ENCODE peak calls at places on chromosomes 6 and 20, in five cellular contexts. N is astrocyte of the spinal cord, H is neural progenitor cell, U is brain microvascular endothelial cell, M is HepG2. Q is an unnamed sample.

GRCh38 chr20:63567382-63568169 is 6.5 kb downstream of the HELZ2 start:
- DNase-seq in H (no peak), M (no peak), U (peak; percentile 20), N (peak; percentile 27), Q (no peak)

GRCh38 chr20:7022597-7022996 is 255.1 kb downstream of the BMP2 start:
- DNase-seq in N (no peak), H (peak; percentile 10), M (no peak), U (no peak), Q (no peak)

GRCh38 chr6:157358287-157358686 is 22.7 kb upstream of the ZDHHC14 start:
- DNase-seq in H (no peak), U (no peak), N (no peak), M (no peak), Q (no peak)

GRCh38 chr20:7856756-7857155 is 83.5 kb downstream of the HAO1 start:
- DNase-seq in N (peak; percentile 58), U (no peak), M (no peak), H (no peak), Q (no peak)

GRCh38 chr6:40759259-40759658 is 172.1 kb upstream of the LRFN2 start:
- DNase-seq in N (no peak), M (no peak), U (no peak), H (no peak), Q (no peak)

GRCh38 chr6:148225871-148226270 is 116.8 kb upstream of the SASH1 start:
- DNase-seq in H (no peak), N (no peak), U (no peak), M (no peak), Q (no peak)

GRCh38 chr20:21510414-21510971 is 3.4 kb downstream of the NKX2-2 start:
- DNase-seq in N (no peak), M (no peak), U (no peak), H (peak; percentile 59), Q (no peak)

GRCh38 chr6:156866181-156866862 is 89.1 kb downstream of the ARID1B start:
- DNase-seq in N (peak; percentile 60), U (peak; percentile 47), M (no peak), H (no peak), Q (no peak)

GRCh38 chr6:157685596-157686280 is 137.3 kb upstream of the SNX9 start:
- DNase-seq in N (no peak), H (no peak), U (no peak), M (no peak), Q (no peak)

GRCh38 chr6:113630365-113630737 is 226.8 kb upstream of the MARCKS start:
- DNase-seq in U (peak; percentile 54), H (no peak), N (no peak), M (no peak), Q (no peak)

GRCh38 chr20:34129518-34130162 is 17.6 kb upstream of the EIF2S2 start:
- DNase-seq in H (peak; percentile 84), M (peak; percentile 89), N (peak; percentile 70), U (peak; percentile 68), Q (peak; percentile 60)

GRCh38 chr20:52160805-52161204 is 30.8 kb downstream of the ZFP64 start:
- DNase-seq in H (no peak), N (no peak), U (no peak), M (no peak), Q (no peak)

GRCh38 chr20:8129211-8129986 is 2.7 kb upstream of the PLCB1 start:
- DNase-seq in H (no peak), M (peak; percentile 86), U (no peak), N (no peak), Q (no peak)

GRCh38 chr6:125222531-125223455 is 69.2 kb downstream of the TPD52L1 start:
- DNase-seq in M (no peak), H (no peak), U (no peak), N (no peak), Q (no peak)

GRCh38 chr6:109475625-109476024 is 7.4 kb downstream of the ZBTB24 start:
- DNase-seq in N (no peak), H (no peak), U (no peak), M (no peak), Q (no peak)

GRCh38 chr6:39926668-39927067 is 7.6 kb downstream of the MOCS1 start:
- DNase-seq in H (no peak), M (no peak), N (no peak), U (no peak), Q (no peak)

GRCh38 chr6:106005013-106005412 is 81.1 kb upstream of the PRDM1 start:
- DNase-seq in N (no peak), U (no peak), M (no peak), H (no peak), Q (no peak)

GRCh38 chr20:25551413-25552210 is 33.7 kb downstream of the NINL start:
- DNase-seq in U (no peak), N (no peak), M (no peak), H (no peak), Q (no peak)

GRCh38 chr6:34310846-34311245 is 62.0 kb upstream of the SMIM29 start:
- DNase-seq in U (no peak), N (no peak), H (no peak), M (no peak), Q (no peak)

GRCh38 chr6:159110013-159110412 is 59.2 kb upstream of the FNDC1 start:
- DNase-seq in N (peak; percentile 52), M (peak; percentile 23), U (peak; percentile 68), H (peak; percentile 63), Q (peak; percentile 15)

GRCh38 chr6:109187399-109188114 is 92.2 kb downstream of the CEP57L1 start:
- DNase-seq in N (peak; percentile 42), H (peak; percentile 66), M (peak; percentile 25), U (no peak), Q (peak; percentile 12)

GRCh38 chr6:158270389-158271127 is 41.7 kb upstream of the TULP4 start:
- DNase-seq in N (no peak), U (no peak), H (no peak), M (no peak), Q (no peak)

GRCh38 chr20:25083773-25084615 is 2.1 kb upstream of the VSX1 start:
- DNase-seq in U (no peak), M (no peak), N (no peak), H (peak; percentile 76), Q (no peak)

GRCh38 chr6:45965787-45966186 is 49.9 kb downstream of the CLIC5 start:
- DNase-seq in N (peak; percentile 60), M (no peak), H (no peak), U (peak; percentile 48), Q (peak; percentile 34)

GRCh38 chr6:21128601-21129000 is 464.9 kb upstream of the SOX4 start:
- DNase-seq in M (no peak), N (no peak), U (no peak), H (no peak), Q (no peak)

GRCh38 chr6:1594495-1595200 is 15.1 kb upstream of the FOXC1 start:
- DNase-seq in H (no peak), M (no peak), U (no peak), N (no peak), Q (no peak)

GRCh38 chr6:1595271-1596087 is 14.2 kb upstream of the FOXC1 start:
- DNase-seq in H (no peak), N (no peak), U (no peak), M (no peak), Q (no peak)

GRCh38 chr6:1597924-1598323 is 11.8 kb upstream of the FOXC1 start:
- DNase-seq in N (no peak), H (no peak), U (no peak), M (peak; percentile 37), Q (no peak)

GRCh38 chr6:1597121-1597744 is 12.5 kb upstream of the FOXC1 start:
- DNase-seq in M (no peak), H (no peak), N (no peak), U (no peak), Q (no peak)

GRCh38 chr6:1596088-1596852 is 13.4 kb upstream of the FOXC1 start:
- DNase-seq in N (peak; percentile 50), M (peak; percentile 50), U (no peak), H (peak; percentile 80), Q (no peak)
- H3K4me3 ChIP-seq in N (peak overlapping the region; percentile 6), M (peak overlapping the region; percentile 6), U (no peak overlapping the region), H (no peak overlapping the region), Q (no peak overlapping the region)

GRCh38 chr6:7813704-7814103 is 87.8 kb downstream of the BMP6 start:
- DNase-seq in U (no peak), H (peak; percentile 56), M (peak; percentile 53), N (no peak), Q (no peak)
- TF ChIP-seq CTCF in U (no peak), H (peak; percentile 51), M (peak; percentile 59), N (no peak), Q (no peak)

GRCh38 chr6:152124432-152125074 is 317.1 kb downstream of the ESR1 start:
- DNase-seq in M (peak; percentile 54), N (peak; percentile 76), H (peak; percentile 42), U (peak; percentile 49), Q (peak; percentile 62)

GRCh38 chr6:152130441-152130840 is 323.0 kb downstream of the ESR1 start:
- DNase-seq in N (no peak), M (no peak), U (no peak), H (no peak), Q (no peak)

GRCh38 chr6:152127429-152128165 is 320.1 kb downstream of the ESR1 start:
- DNase-seq in M (no peak), N (no peak), H (no peak), U (no peak), Q (no peak)

DNA sequence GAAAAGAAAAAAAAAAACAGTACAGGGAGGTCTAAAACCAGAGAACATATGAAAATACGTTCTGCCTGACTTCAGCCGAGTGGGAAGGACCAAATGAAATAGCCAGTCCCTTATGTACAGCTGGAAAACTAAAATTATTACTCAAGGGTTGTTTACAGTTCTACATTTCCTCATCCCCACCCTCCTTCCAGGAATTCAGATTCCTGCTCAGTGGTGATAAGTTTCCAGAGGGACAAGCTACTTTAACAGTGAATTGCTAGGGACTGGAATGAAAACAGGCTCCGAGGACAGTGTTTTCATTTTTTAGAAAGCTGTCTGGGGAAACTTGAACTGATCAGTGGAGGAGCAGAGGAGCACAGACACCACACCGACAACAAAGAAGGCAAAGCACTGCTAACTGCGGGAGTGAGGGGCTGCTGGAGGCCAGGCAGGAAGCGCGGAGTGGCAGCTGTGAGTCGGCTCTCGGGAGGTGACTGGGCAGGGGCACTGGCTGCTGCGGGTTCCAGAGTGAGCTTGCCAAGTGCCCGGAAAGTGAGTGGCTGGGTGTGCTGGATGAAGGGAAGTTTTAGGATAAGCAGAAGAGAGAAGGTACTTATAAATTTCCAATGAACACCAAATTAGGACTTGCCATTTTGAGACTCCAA is 322.2 kb downstream of the ESR1 start:
- DNase-seq in U (no peak), H (no peak), M (no peak), N (peak; percentile 22), Q (no peak)
- H3K4me3 ChIP-seq in U (no peak overlapping the region), H (no peak overlapping the region), M (no peak overlapping the region), N (no peak overlapping the region), Q (no peak overlapping the region)

DNA sequence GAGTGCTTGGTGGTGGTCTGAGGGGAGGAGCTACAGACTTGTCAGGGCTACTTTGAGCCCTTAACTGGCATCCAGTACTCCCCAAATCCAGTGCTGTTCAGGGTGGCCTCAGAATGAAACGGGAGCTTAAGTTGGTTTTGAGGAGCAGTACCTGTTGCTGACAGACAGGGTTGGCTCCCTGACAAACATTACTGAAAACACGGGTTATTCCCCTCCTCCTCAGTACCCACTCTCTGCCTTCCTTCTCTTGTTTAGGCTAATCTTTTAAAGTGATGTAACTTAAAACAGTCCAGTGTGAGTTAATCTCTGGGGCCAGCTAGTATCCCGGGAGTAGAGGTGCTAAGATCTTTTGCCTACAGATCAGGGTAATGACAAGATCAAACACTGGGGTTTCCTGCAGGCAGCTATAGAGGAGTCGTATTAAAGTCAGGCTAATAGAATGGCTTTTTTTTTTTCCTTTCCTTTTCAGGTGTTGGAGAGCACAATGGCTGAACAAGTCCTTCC is 3.7 kb downstream of the TNFAIP3 start:
- DNase-seq in M (peak; percentile 52), H (peak; percentile 65), U (no peak), N (no peak), Q (no peak)
- TF ChIP-seq CTCF in M (no peak), H (peak; percentile 15), U (peak; percentile 27), N (peak; percentile 0), Q (peak; percentile 29)